ENCODE peak calls at places on chromosomes 7 and 10, in four cellular contexts. B is iris pigment epithelial cell, N is K562, P is Peyer's patch. S is an unnamed sample.

GRCh38 chr7:37265876-37266275 is 182.8 kb downstream of the ELMO1 start:
- DNase-seq in B (no peak), P (no peak), N (no peak), S (no peak)

GRCh38 chr7:107404740-107405537 is 64.9 kb upstream of the GPR22 start:
- DNase-seq in N (no peak), P (no peak), B (no peak), S (no peak)

GRCh38 chr10:132408367-132408781 is 11.4 kb downstream of the PWWP2B start:
- DNase-seq in P (no peak), N (no peak), B (no peak), S (no peak)

GRCh38 chr10:97196213-97197029 is 10.7 kb upstream of the SLIT1 start:
- DNase-seq in P (peak; percentile 62), B (peak; percentile 54), N (peak; percentile 69), S (no peak)

GRCh38 chr7:154489897-154490296 is 437.7 kb downstream of the DPP6 start:
- DNase-seq in B (no peak), P (no peak), N (no peak), S (no peak)

GRCh38 chr10:61357687-61358086 is 95.5 kb downstream of the TMEM26 start:
- DNase-seq in N (no peak), B (no peak), P (no peak), S (no peak)

GRCh38 chr7:119026391-119026790 is 801.9 kb downstream of the ANKRD7 start:
- DNase-seq in P (no peak), N (no peak), B (no peak), S (no peak)

GRCh38 chr7:40223451-40224112 is 88.8 kb downstream of the SUGCT start:
- DNase-seq in P (no peak), B (peak; percentile 45), N (no peak), S (no peak)

GRCh38 chr7:22348379-22348778 is 8.6 kb downstream of the RAPGEF5 start:
- DNase-seq in N (peak; percentile 34), B (no peak), P (no peak), S (no peak)

GRCh38 chr7:41303709-41304108 is 399.2 kb downstream of the INHBA start:
- DNase-seq in B (no peak), N (no peak), P (no peak), S (no peak)

GRCh38 chr7:129989466-129989865 is 36.7 kb upstream of the UBE2H start:
- DNase-seq in P (no peak), B (no peak), N (no peak), S (no peak)